ENCODE peak calls at places on chromosome 7, in seven cellular contexts. L, X, C, R, B, N and S are unnamed samples.

GRCh38 chr7:105131890-105132289 is 117.9 kb downstream of the KMT2E start:
- DNase-seq in X (no peak), R (no peak), N (no peak), B (no peak), L (no peak), C (no peak), S (no peak)

GRCh38 chr7:151008143-151008510 is 16.2 kb downstream of the ATG9B start:
- DNase-seq in B (peak), C (no peak), L (peak), N (no peak), X (no peak), R (no peak), S (no peak)

GRCh38 chr7:94510582-94511456 is 1.2 kb downstream of the CASD1 start:
- DNase-seq in X (peak), L (peak), N (no peak), B (peak), C (no peak), R (peak), S (peak)

GRCh38 chr7:135342887-135343286 is 109.2 kb downstream of the STRA8 start:
- DNase-seq in R (no peak), B (no peak), C (no peak), L (no peak), N (no peak), X (no peak), S (no peak)

GRCh38 chr7:42914009-42914725 is 2.3 kb upstream of the C7orf25 start:
- DNase-seq in L (no peak), B (no peak), X (no peak), R (peak), C (no peak), N (no peak), S (peak)

GRCh38 chr7:37247881-37248280 is 200.8 kb downstream of the ELMO1 start:
- DNase-seq in L (no peak), B (no peak), C (no peak), N (no peak), X (no peak), R (no peak), S (peak)

GRCh38 chr7:4845740-4846142 is 16.1 kb downstream of the PAPOLB start:
- DNase-seq in N (no peak), R (peak), C (no peak), X (no peak), B (no peak), L (no peak), S (peak)

GRCh38 chr7:107779647-107780099 is 23.4 kb downstream of the SLC26A3 start:
- DNase-seq in C (no peak), R (no peak), L (no peak), N (no peak), X (no peak), B (no peak), S (no peak)

GRCh38 chr7:40641717-40642116 is 506.9 kb downstream of the SUGCT start:
- DNase-seq in C (no peak), B (no peak), X (no peak), N (no peak), L (no peak), R (no peak), S (no peak)